ENCODE peak calls at places on chromosomes 11 and 22, in eight cellular contexts. One of them, this sample, is unnamed. For H3K4me1, the result is how much of the 10 kb centered on the place peaks cover.

GRCh38 chr11:60781286-60782044 is 3.7 kb upstream of the MS4A10 start:
- DNase-seq in mammary epithelial cell: no peak
- DNase-seq in lower lobe of right lung: no peak
- DNase-seq in heart left ventricle: no peak
- DNase-seq in left ventricle myocardium inferior: no peak
- DNase-seq in lung: no peak
- DNase-seq in stomach: no peak
- DNase-seq in right atrium auricular region: no peak
- DNase-seq in this sample: no peak

GRCh38 chr22:35739642-35740041 is 22.0 kb downstream of the APOL5 start:
- DNase-seq in mammary epithelial cell: no peak
- DNase-seq in lower lobe of right lung: no peak
- DNase-seq in heart left ventricle: no peak
- DNase-seq in left ventricle myocardium inferior: no peak
- DNase-seq in lung: no peak
- DNase-seq in stomach: peak
- DNase-seq in right atrium auricular region: no peak
- DNase-seq in this sample: no peak

GRCh38 chr22:38614331-38615122 is 41.7 kb downstream of the FAM227A start:
- DNase-seq in mammary epithelial cell: no peak
- DNase-seq in lower lobe of right lung: no peak
- DNase-seq in heart left ventricle: no peak
- DNase-seq in left ventricle myocardium inferior: no peak
- DNase-seq in lung: no peak
- DNase-seq in stomach: no peak
- DNase-seq in right atrium auricular region: no peak
- DNase-seq in this sample: peak

GRCh38 chr11:76156971-76157427 is 49.3 kb downstream of the WNT11 start:
- DNase-seq in mammary epithelial cell: no peak
- DNase-seq in lower lobe of right lung: no peak
- DNase-seq in heart left ventricle: no peak
- DNase-seq in left ventricle myocardium inferior: no peak
- DNase-seq in lung: no peak
- DNase-seq in stomach: no peak
- DNase-seq in right atrium auricular region: no peak
- DNase-seq in this sample: no peak

GRCh38 chr11:94295534-94295933 is 8.8 kb upstream of the IZUMO1R start:
- DNase-seq in mammary epithelial cell: peak
- DNase-seq in lower lobe of right lung: no peak
- DNase-seq in heart left ventricle: no peak
- DNase-seq in left ventricle myocardium inferior: no peak
- DNase-seq in lung: no peak
- DNase-seq in stomach: no peak
- DNase-seq in right atrium auricular region: no peak
- DNase-seq in this sample: no peak

GRCh38 chr11:70140859-70141489 is 62.1 kb upstream of the FADD start:
- DNase-seq in mammary epithelial cell: no peak
- DNase-seq in lower lobe of right lung: no peak
- DNase-seq in heart left ventricle: no peak
- DNase-seq in left ventricle myocardium inferior: no peak
- DNase-seq in lung: no peak
- DNase-seq in stomach: no peak
- DNase-seq in right atrium auricular region: no peak
- DNase-seq in this sample: no peak

GRCh38 chr11:45347343-45347742 is 61.2 kb upstream of the SYT13 start:
- DNase-seq in mammary epithelial cell: no peak
- DNase-seq in lower lobe of right lung: no peak
- DNase-seq in heart left ventricle: no peak
- DNase-seq in left ventricle myocardium inferior: no peak
- DNase-seq in lung: no peak
- DNase-seq in stomach: no peak
- DNase-seq in right atrium auricular region: no peak
- DNase-seq in this sample: no peak

GRCh38 chr11:1454576-1454975 is 32.0 kb downstream of the MOB2 start:
- DNase-seq in mammary epithelial cell: no peak
- DNase-seq in lower lobe of right lung: no peak
- DNase-seq in heart left ventricle: no peak
- DNase-seq in left ventricle myocardium inferior: no peak
- DNase-seq in lung: no peak
- DNase-seq in stomach: no peak
- DNase-seq in right atrium auricular region: no peak
- DNase-seq in this sample: no peak

GRCh38 chr22:31212783-31213626 is 907 bp downstream of the LIMK2 start:
- DNase-seq in mammary epithelial cell: no peak
- DNase-seq in lower lobe of right lung: no peak
- DNase-seq in heart left ventricle: no peak
- DNase-seq in left ventricle myocardium inferior: no peak
- DNase-seq in lung: no peak
- DNase-seq in stomach: no peak
- DNase-seq in right atrium auricular region: no peak
- DNase-seq in this sample: no peak

GRCh38 chr11:133386262-133386661 is 146.0 kb downstream of the OPCML start:
- DNase-seq in mammary epithelial cell: no peak
- DNase-seq in lower lobe of right lung: no peak
- DNase-seq in heart left ventricle: no peak
- DNase-seq in left ventricle myocardium inferior: no peak
- DNase-seq in lung: no peak
- DNase-seq in stomach: no peak
- DNase-seq in right atrium auricular region: no peak
- DNase-seq in this sample: no peak

GRCh38 chr11:117315285-117316196 is 515 bp downstream of the BACE1 start:
- DNase-seq in mammary epithelial cell: no peak
- DNase-seq in lower lobe of right lung: no peak
- DNase-seq in heart left ventricle: peak
- DNase-seq in left ventricle myocardium inferior: no peak
- DNase-seq in lung: no peak
- DNase-seq in stomach: no peak
- DNase-seq in right atrium auricular region: no peak
- DNase-seq in this sample: peak

GRCh38 chr11:406796-407650 is 7.8 kb downstream of the SIGIRR start:
- DNase-seq in mammary epithelial cell: peak
- DNase-seq in lower lobe of right lung: peak
- DNase-seq in heart left ventricle: peak
- DNase-seq in left ventricle myocardium inferior: peak
- DNase-seq in lung: peak
- DNase-seq in stomach: peak
- DNase-seq in right atrium auricular region: peak
- DNase-seq in this sample: peak

GRCh38 chr11:43547411-43547718 is 133.2 kb upstream of the HSD17B12 start:
- DNase-seq in mammary epithelial cell: no peak
- DNase-seq in lower lobe of right lung: no peak
- DNase-seq in heart left ventricle: no peak
- DNase-seq in left ventricle myocardium inferior: no peak
- DNase-seq in lung: no peak
- DNase-seq in stomach: peak
- DNase-seq in right atrium auricular region: no peak
- DNase-seq in this sample: no peak

GRCh38 chr11:10605941-10606381 is 37.5 kb upstream of the LYVE1 start:
- DNase-seq in mammary epithelial cell: no peak
- DNase-seq in lower lobe of right lung: peak
- DNase-seq in heart left ventricle: peak
- DNase-seq in left ventricle myocardium inferior: peak
- DNase-seq in lung: peak
- DNase-seq in stomach: peak
- DNase-seq in right atrium auricular region: peak
- DNase-seq in this sample: peak

GRCh38 chr11:726278-726915 is 20.4 kb downstream of the EPS8L2 start:
- DNase-seq in mammary epithelial cell: peak
- DNase-seq in lower lobe of right lung: peak
- DNase-seq in heart left ventricle: peak
- DNase-seq in left ventricle myocardium inferior: no peak
- DNase-seq in lung: peak
- DNase-seq in stomach: peak
- DNase-seq in right atrium auricular region: no peak
- DNase-seq in this sample: no peak

GRCh38 chr11:68127791-68128681 is 6.8 kb upstream of the CHKA start:
- DNase-seq in mammary epithelial cell: no peak
- DNase-seq in lower lobe of right lung: peak
- DNase-seq in heart left ventricle: peak
- DNase-seq in left ventricle myocardium inferior: peak
- DNase-seq in lung: peak
- DNase-seq in stomach: peak
- DNase-seq in right atrium auricular region: no peak
- DNase-seq in this sample: no peak

GRCh38 chr22:20953668-20954500 is 13.2 kb upstream of the AIFM3 start:
- DNase-seq in mammary epithelial cell: peak
- DNase-seq in lower lobe of right lung: no peak
- DNase-seq in heart left ventricle: no peak
- DNase-seq in left ventricle myocardium inferior: no peak
- DNase-seq in lung: no peak
- DNase-seq in stomach: no peak
- DNase-seq in right atrium auricular region: peak
- DNase-seq in this sample: no peak

GRCh38 chr11:111324277-111324720 is 26.0 kb downstream of the POU2AF3 start:
- DNase-seq in mammary epithelial cell: no peak
- DNase-seq in lower lobe of right lung: no peak
- DNase-seq in heart left ventricle: no peak
- DNase-seq in left ventricle myocardium inferior: no peak
- DNase-seq in lung: no peak
- DNase-seq in stomach: no peak
- DNase-seq in right atrium auricular region: no peak
- DNase-seq in this sample: no peak

GRCh38 chr22:27111796-27112195 is 454.4 kb downstream of the MIAT start:
- DNase-seq in mammary epithelial cell: no peak
- DNase-seq in lower lobe of right lung: no peak
- DNase-seq in heart left ventricle: no peak
- DNase-seq in left ventricle myocardium inferior: no peak
- DNase-seq in lung: no peak
- DNase-seq in stomach: no peak
- DNase-seq in right atrium auricular region: no peak
- DNase-seq in this sample: no peak

GRCh38 chr11:64224151-64224890 is 1.7 kb downstream of the TRPT1 start:
- DNase-seq in mammary epithelial cell: peak
- DNase-seq in lower lobe of right lung: no peak
- DNase-seq in heart left ventricle: no peak
- DNase-seq in left ventricle myocardium inferior: no peak
- DNase-seq in lung: no peak
- DNase-seq in stomach: no peak
- DNase-seq in right atrium auricular region: no peak
- DNase-seq in this sample: peak

GRCh38 chr11:64222651-64223000 is 3.4 kb downstream of the TRPT1 start:
- DNase-seq in mammary epithelial cell: no peak
- DNase-seq in lower lobe of right lung: no peak
- DNase-seq in heart left ventricle: no peak
- DNase-seq in left ventricle myocardium inferior: no peak
- DNase-seq in lung: no peak
- DNase-seq in stomach: no peak
- DNase-seq in right atrium auricular region: no peak
- DNase-seq in this sample: no peak

GRCh38 chr11:64220798-64221197 is 5.2 kb downstream of the TRPT1 start:
- DNase-seq in mammary epithelial cell: no peak
- DNase-seq in lower lobe of right lung: no peak
- DNase-seq in heart left ventricle: peak
- DNase-seq in left ventricle myocardium inferior: no peak
- DNase-seq in lung: no peak
- DNase-seq in stomach: no peak
- DNase-seq in right atrium auricular region: no peak
- DNase-seq in this sample: peak

GRCh38 chr11:64224891-64225607 is 937 bp downstream of the TRPT1 start:
- DNase-seq in mammary epithelial cell: no peak
- DNase-seq in lower lobe of right lung: no peak
- DNase-seq in heart left ventricle: no peak
- DNase-seq in left ventricle myocardium inferior: no peak
- DNase-seq in lung: no peak
- DNase-seq in stomach: no peak
- DNase-seq in right atrium auricular region: no peak
- DNase-seq in this sample: peak

GRCh38 chr11:64223001-64223651 is 2.9 kb downstream of the TRPT1 start:
- DNase-seq in mammary epithelial cell: no peak
- DNase-seq in lower lobe of right lung: no peak
- DNase-seq in heart left ventricle: no peak
- DNase-seq in left ventricle myocardium inferior: no peak
- DNase-seq in lung: no peak
- DNase-seq in stomach: no peak
- DNase-seq in right atrium auricular region: no peak
- DNase-seq in this sample: peak
- H3K4me1 ChIP-seq in mammary epithelial cell: under half
- H3K4me1 ChIP-seq in lower lobe of right lung: under half
- H3K4me1 ChIP-seq in heart left ventricle: under half
- H3K4me1 ChIP-seq in left ventricle myocardium inferior: under half
- H3K4me1 ChIP-seq in lung: under half
- H3K4me1 ChIP-seq in stomach: under half
- H3K4me1 ChIP-seq in right atrium auricular region: under half
- H3K4me1 ChIP-seq in this sample: under half

GRCh38 chr11:35418282-35418846 is 994 bp downstream of the SLC1A2 start:
- DNase-seq in mammary epithelial cell: no peak
- DNase-seq in lower lobe of right lung: peak
- DNase-seq in heart left ventricle: no peak
- DNase-seq in left ventricle myocardium inferior: no peak
- DNase-seq in lung: no peak
- DNase-seq in stomach: no peak
- DNase-seq in right atrium auricular region: no peak
- DNase-seq in this sample: no peak

GRCh38 chr11:35415488-35415887 is 3.9 kb downstream of the SLC1A2 start:
- DNase-seq in mammary epithelial cell: no peak
- DNase-seq in lower lobe of right lung: no peak
- DNase-seq in heart left ventricle: no peak
- DNase-seq in left ventricle myocardium inferior: no peak
- DNase-seq in lung: no peak
- DNase-seq in stomach: no peak
- DNase-seq in right atrium auricular region: no peak
- DNase-seq in this sample: no peak

GRCh38 chr11:35420371-35420770 is 1.0 kb upstream of the SLC1A2 start:
- DNase-seq in mammary epithelial cell: no peak
- DNase-seq in lower lobe of right lung: peak
- DNase-seq in heart left ventricle: no peak
- DNase-seq in left ventricle myocardium inferior: no peak
- DNase-seq in lung: no peak
- DNase-seq in stomach: peak
- DNase-seq in right atrium auricular region: no peak
- DNase-seq in this sample: no peak

GRCh38 chr11:35419713-35420333 is 465 bp upstream of the SLC1A2 start:
- DNase-seq in mammary epithelial cell: no peak
- DNase-seq in lower lobe of right lung: peak
- DNase-seq in heart left ventricle: no peak
- DNase-seq in left ventricle myocardium inferior: peak
- DNase-seq in lung: no peak
- DNase-seq in stomach: no peak
- DNase-seq in right atrium auricular region: no peak
- DNase-seq in this sample: no peak

GRCh38 chr11:35418847-35419712 is at the start of gene SLC1A2:
- DNase-seq in mammary epithelial cell: no peak
- DNase-seq in lower lobe of right lung: peak
- DNase-seq in heart left ventricle: peak
- DNase-seq in left ventricle myocardium inferior: no peak
- DNase-seq in lung: no peak
- DNase-seq in stomach: no peak
- DNase-seq in right atrium auricular region: no peak
- DNase-seq in this sample: no peak
- H3K4me3 ChIP-seq in mammary epithelial cell: no peak
- H3K4me3 ChIP-seq in lower lobe of right lung: peak
- H3K4me3 ChIP-seq in heart left ventricle: peak
- H3K4me3 ChIP-seq in left ventricle myocardium inferior: peak
- H3K4me3 ChIP-seq in lung: peak
- H3K4me3 ChIP-seq in stomach: peak
- H3K4me3 ChIP-seq in right atrium auricular region: peak
- H3K4me3 ChIP-seq in this sample: peak

GRCh38 chr11:47991266-47991830 is 11.0 kb downstream of the PTPRJ start:
- DNase-seq in mammary epithelial cell: peak
- DNase-seq in lower lobe of right lung: peak
- DNase-seq in heart left ventricle: no peak
- DNase-seq in left ventricle myocardium inferior: no peak
- DNase-seq in lung: peak
- DNase-seq in stomach: peak
- DNase-seq in right atrium auricular region: no peak
- DNase-seq in this sample: no peak
- H3K27ac ChIP-seq in mammary epithelial cell: no peak
- H3K27ac ChIP-seq in lower lobe of right lung: peak
- H3K27ac ChIP-seq in heart left ventricle: peak
- H3K27ac ChIP-seq in left ventricle myocardium inferior: peak
- H3K27ac ChIP-seq in lung: peak
- H3K27ac ChIP-seq in stomach: peak
- H3K27ac ChIP-seq in right atrium auricular region: peak
- H3K27ac ChIP-seq in this sample: no peak

GRCh38 chr11:62708423-62709261 is 1.2 kb downstream of the GNG3 start:
- DNase-seq in mammary epithelial cell: peak
- DNase-seq in lower lobe of right lung: no peak
- DNase-seq in heart left ventricle: no peak
- DNase-seq in left ventricle myocardium inferior: no peak
- DNase-seq in lung: no peak
- DNase-seq in stomach: peak
- DNase-seq in right atrium auricular region: no peak
- DNase-seq in this sample: no peak
- H3K4me1 ChIP-seq in mammary epithelial cell: under half
- H3K4me1 ChIP-seq in lower lobe of right lung: under half
- H3K4me1 ChIP-seq in heart left ventricle: under half
- H3K4me1 ChIP-seq in left ventricle myocardium inferior: half or more
- H3K4me1 ChIP-seq in lung: under half
- H3K4me1 ChIP-seq in stomach: half or more
- H3K4me1 ChIP-seq in right atrium auricular region: under half
- H3K4me1 ChIP-seq in this sample: under half

This sample was measured in SJSA1.